ENCODE peak calls at places on chromosomes 6 and 20, in four cellular contexts. Q, I, K and D are unnamed samples. For H3K4me1, the result is how much of the 10 kb centered on the place peaks cover.

GRCh38 chr20:19850190-19850533 is 92.1 kb downstream of the RIN2 start:
- DNase-seq in Q (no peak), I (no peak), K (peak), D (no peak)

GRCh38 chr20:45994761-45995160 is 13.9 kb upstream of the MMP9 start:
- DNase-seq in Q (no peak), I (no peak), K (no peak), D (no peak)

GRCh38 chr6:163180874-163181541 is 233.5 kb upstream of the QKI start:
- DNase-seq in Q (peak), I (peak), K (peak), D (peak)

GRCh38 chr6:108757357-108757756 is 90.9 kb upstream of the ARMC2 start:
- DNase-seq in Q (no peak), I (no peak), K (no peak), D (no peak)

GRCh38 chr6:25949695-25950094 is 12.9 kb upstream of the TRIM38 start:
- DNase-seq in Q (no peak), I (no peak), K (no peak), D (no peak)

GRCh38 chr6:119308994-119309657 is 40.4 kb downstream of the MAN1A1 start:
- DNase-seq in Q (no peak), I (no peak), K (no peak), D (no peak)

GRCh38 chr6:73984851-73985250 is 288.8 kb downstream of the CD109 start:
- DNase-seq in Q (no peak), I (no peak), K (no peak), D (no peak)

GRCh38 chr20:43727980-43728590 is 1.3 kb upstream of the GTSF1L start:
- DNase-seq in Q (no peak), I (no peak), K (no peak), D (no peak)

GRCh38 chr6:3228791-3229565 is 1.5 kb upstream of the TUBB2B start:
- DNase-seq in Q (no peak), I (no peak), K (no peak), D (no peak)

GRCh38 chr20:61253264-61253639 is 1.2 kb downstream of the CDH4 start:
- DNase-seq in Q (no peak), I (no peak), K (no peak), D (peak)

GRCh38 chr6:35273822-35274559 is 14.5 kb downstream of the ZNF76 start:
- DNase-seq in Q (no peak), I (no peak), K (no peak), D (no peak)

GRCh38 chr6:44278316-44278715 is 8.1 kb downstream of the TMEM151B start:
- DNase-seq in Q (no peak), I (no peak), K (no peak), D (no peak)

GRCh38 chr20:54070187-54070987 is at the start of gene BCAS1:
- DNase-seq in Q (no peak), I (no peak), K (no peak), D (peak)

GRCh38 chr6:105181981-105182515 is 2.2 kb upstream of the POPDC3 start:
- DNase-seq in Q (no peak), I (no peak), K (no peak), D (no peak)

GRCh38 chr20:33407796-33408195 is 6.5 kb upstream of the CDK5RAP1 start:
- DNase-seq in Q (no peak), I (no peak), K (no peak), D (no peak)
- H3K4me1 ChIP-seq in Q (under half), I (under half), K (under half), D (under half)

GRCh38 chr6:152300517-152300916 is 336.6 kb downstream of the SYNE1 start:
- DNase-seq in Q (no peak), I (no peak), K (no peak), D (no peak)
- H3K4me3 ChIP-seq in Q (no peak), I (no peak), K (peak), D (no peak)

DNA sequence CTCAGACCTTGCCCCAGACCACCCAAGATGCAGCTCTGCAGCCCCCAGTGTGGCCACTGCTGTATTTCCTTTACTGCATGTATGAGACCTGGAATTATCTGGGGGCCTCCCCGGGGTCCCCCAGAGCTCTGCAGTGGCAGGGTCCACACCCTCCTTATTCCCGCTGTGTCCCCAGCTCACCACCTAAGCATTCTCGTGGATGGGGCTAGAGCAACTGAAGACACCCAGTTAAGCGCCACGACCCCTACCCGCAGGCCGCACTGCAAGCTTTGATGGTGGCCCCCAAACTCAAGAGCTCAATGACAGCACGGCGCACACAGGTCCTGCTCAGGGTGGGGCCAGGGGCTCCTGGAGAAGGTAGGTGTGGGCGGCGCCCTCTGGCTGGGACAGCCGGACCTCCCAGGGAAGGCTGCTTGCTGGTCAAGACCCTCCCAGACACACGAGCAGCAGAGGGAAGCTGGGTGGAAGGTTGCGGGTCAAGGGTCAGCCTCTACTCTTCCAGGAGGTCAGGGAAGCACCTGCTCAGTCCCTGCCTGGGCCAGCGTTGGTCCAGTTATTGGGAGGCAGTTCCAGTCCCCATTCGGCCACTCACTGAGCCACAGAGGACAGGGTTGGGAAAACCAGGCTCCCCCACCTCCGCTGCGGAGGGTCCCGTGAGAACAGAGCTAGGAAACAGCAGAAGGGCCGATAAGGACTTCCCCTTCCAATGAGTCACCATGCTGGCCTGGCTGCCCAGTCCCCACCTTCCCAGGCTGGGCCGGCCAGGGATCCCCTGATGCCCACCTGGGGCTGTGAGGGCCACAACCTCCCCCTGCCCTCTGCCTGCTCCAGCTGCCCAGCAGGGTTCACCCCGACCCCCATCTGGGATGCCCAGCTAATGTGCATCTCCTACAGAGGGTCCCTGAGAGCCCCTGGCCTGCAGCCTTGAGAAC is 2.9 kb downstream of the LAMA5 start:
- DNase-seq in Q (no peak), I (no peak), K (peak), D (peak)
- H3K4me1 ChIP-seq in Q (half or more), I (under half), K (half or more), D (half or more)

GRCh38 chr20:21512634-21513180 is 1.2 kb downstream of the NKX2-2 start:
- DNase-seq in Q (no peak), I (no peak), K (no peak), D (no peak)
- H3K4me3 ChIP-seq in Q (no peak), I (no peak), K (peak), D (peak)